ENCODE peak calls at places on chromosomes 11 and 22, in nine cellular contexts. One of them, this sample, is unnamed.

GRCh38 chr22:36303874-36304273 is 50.9 kb downstream of the APOL1 start:
- DNase-seq in left lung: peak
- DNase-seq in heart right ventricle: no peak
- DNase-seq in fibroblast of the aortic adventitia: no peak
- DNase-seq in astrocyte of the spinal cord: no peak
- DNase-seq in adipocyte: no peak
- DNase-seq in neuronal stem cell: no peak
- DNase-seq in body of pancreas: no peak
- DNase-seq in fibroblast of lung: no peak
- DNase-seq in this sample: no peak

GRCh38 chr11:70203749-70204465 is 811 bp downstream of the FADD start:
- DNase-seq in left lung: peak
- DNase-seq in heart right ventricle: peak
- DNase-seq in fibroblast of the aortic adventitia: peak
- DNase-seq in astrocyte of the spinal cord: peak
- DNase-seq in adipocyte: peak
- DNase-seq in neuronal stem cell: no peak
- DNase-seq in body of pancreas: peak
- DNase-seq in fibroblast of lung: peak
- DNase-seq in this sample: peak

GRCh38 chr11:45400594-45400993 is 114.5 kb upstream of the SYT13 start:
- DNase-seq in left lung: no peak
- DNase-seq in heart right ventricle: no peak
- DNase-seq in fibroblast of the aortic adventitia: peak
- DNase-seq in astrocyte of the spinal cord: peak
- DNase-seq in adipocyte: peak
- DNase-seq in neuronal stem cell: no peak
- DNase-seq in body of pancreas: no peak
- DNase-seq in fibroblast of lung: peak
- DNase-seq in this sample: peak

GRCh38 chr11:67372232-67372992 is 986 bp downstream of the CLCF1 start:
- DNase-seq in left lung: no peak
- DNase-seq in heart right ventricle: no peak
- DNase-seq in fibroblast of the aortic adventitia: no peak
- DNase-seq in astrocyte of the spinal cord: no peak
- DNase-seq in adipocyte: peak
- DNase-seq in neuronal stem cell: no peak
- DNase-seq in body of pancreas: peak
- DNase-seq in fibroblast of lung: no peak
- DNase-seq in this sample: no peak

GRCh38 chr22:32132126-32132525 is 27.0 kb downstream of the C22orf42 start:
- DNase-seq in left lung: no peak
- DNase-seq in heart right ventricle: no peak
- DNase-seq in fibroblast of the aortic adventitia: no peak
- DNase-seq in astrocyte of the spinal cord: no peak
- DNase-seq in adipocyte: no peak
- DNase-seq in neuronal stem cell: no peak
- DNase-seq in body of pancreas: no peak
- DNase-seq in fibroblast of lung: no peak
- DNase-seq in this sample: no peak

GRCh38 chr11:119592642-119593041 is 136.4 kb downstream of the NECTIN1 start:
- DNase-seq in left lung: peak
- DNase-seq in heart right ventricle: no peak
- DNase-seq in fibroblast of the aortic adventitia: peak
- DNase-seq in astrocyte of the spinal cord: no peak
- DNase-seq in adipocyte: no peak
- DNase-seq in neuronal stem cell: no peak
- DNase-seq in body of pancreas: no peak
- DNase-seq in fibroblast of lung: peak
- DNase-seq in this sample: peak

GRCh38 chr22:28882545-28882877 is 861 bp upstream of the ZNRF3 start:
- DNase-seq in left lung: no peak
- DNase-seq in heart right ventricle: peak
- DNase-seq in fibroblast of the aortic adventitia: peak
- DNase-seq in astrocyte of the spinal cord: peak
- DNase-seq in adipocyte: peak
- DNase-seq in neuronal stem cell: no peak
- DNase-seq in body of pancreas: no peak
- DNase-seq in fibroblast of lung: peak
- DNase-seq in this sample: no peak

GRCh38 chr22:19962909-19963806 is 21.5 kb upstream of the TXNRD2 start:
- DNase-seq in left lung: peak
- DNase-seq in heart right ventricle: no peak
- DNase-seq in fibroblast of the aortic adventitia: peak
- DNase-seq in astrocyte of the spinal cord: no peak
- DNase-seq in adipocyte: peak
- DNase-seq in neuronal stem cell: no peak
- DNase-seq in body of pancreas: peak
- DNase-seq in fibroblast of lung: peak
- DNase-seq in this sample: peak

GRCh38 chr22:22745225-22746060 is 101.0 kb downstream of the GGTLC2 start:
- DNase-seq in left lung: no peak
- DNase-seq in heart right ventricle: no peak
- DNase-seq in fibroblast of the aortic adventitia: peak
- DNase-seq in astrocyte of the spinal cord: no peak
- DNase-seq in adipocyte: peak
- DNase-seq in neuronal stem cell: peak
- DNase-seq in body of pancreas: peak
- DNase-seq in fibroblast of lung: no peak
- DNase-seq in this sample: peak

GRCh38 chr11:111730871-111731591 is 35.2 kb downstream of the PPP2R1B start:
- DNase-seq in left lung: no peak
- DNase-seq in heart right ventricle: no peak
- DNase-seq in fibroblast of the aortic adventitia: peak
- DNase-seq in astrocyte of the spinal cord: peak
- DNase-seq in adipocyte: peak
- DNase-seq in neuronal stem cell: no peak
- DNase-seq in body of pancreas: peak
- DNase-seq in fibroblast of lung: peak
- DNase-seq in this sample: peak

GRCh38 chr11:6397636-6398035 is 7.4 kb downstream of the SMPD1 start:
- DNase-seq in left lung: no peak
- DNase-seq in heart right ventricle: no peak
- DNase-seq in fibroblast of the aortic adventitia: peak
- DNase-seq in astrocyte of the spinal cord: no peak
- DNase-seq in adipocyte: peak
- DNase-seq in neuronal stem cell: no peak
- DNase-seq in body of pancreas: no peak
- DNase-seq in fibroblast of lung: peak
- DNase-seq in this sample: peak

GRCh38 chr11:84396521-84396920 is 1110.4 kb upstream of the CCDC90B start:
- DNase-seq in left lung: no peak
- DNase-seq in heart right ventricle: no peak
- DNase-seq in fibroblast of the aortic adventitia: peak
- DNase-seq in astrocyte of the spinal cord: peak
- DNase-seq in adipocyte: no peak
- DNase-seq in neuronal stem cell: no peak
- DNase-seq in body of pancreas: no peak
- DNase-seq in fibroblast of lung: peak
- DNase-seq in this sample: peak

GRCh38 chr11:46247664-46248063 is 29.8 kb upstream of the CREB3L1 start:
- DNase-seq in left lung: no peak
- DNase-seq in heart right ventricle: peak
- DNase-seq in fibroblast of the aortic adventitia: peak
- DNase-seq in astrocyte of the spinal cord: peak
- DNase-seq in adipocyte: no peak
- DNase-seq in neuronal stem cell: peak
- DNase-seq in body of pancreas: peak
- DNase-seq in fibroblast of lung: peak
- DNase-seq in this sample: peak

GRCh38 chr22:32661737-32662586 is 139.5 kb upstream of the TIMP3 start:
- DNase-seq in left lung: no peak
- DNase-seq in heart right ventricle: no peak
- DNase-seq in fibroblast of the aortic adventitia: peak
- DNase-seq in astrocyte of the spinal cord: peak
- DNase-seq in adipocyte: peak
- DNase-seq in neuronal stem cell: no peak
- DNase-seq in body of pancreas: no peak
- DNase-seq in fibroblast of lung: peak
- DNase-seq in this sample: peak

GRCh38 chr11:45920531-45921477 is 1.7 kb upstream of the LARGE2 start:
- DNase-seq in left lung: peak
- DNase-seq in heart right ventricle: no peak
- DNase-seq in fibroblast of the aortic adventitia: no peak
- DNase-seq in astrocyte of the spinal cord: no peak
- DNase-seq in adipocyte: no peak
- DNase-seq in neuronal stem cell: no peak
- DNase-seq in body of pancreas: no peak
- DNase-seq in fibroblast of lung: no peak
- DNase-seq in this sample: no peak

GRCh38 chr11:112255075-112255739 is 5.5 kb downstream of the PLET1 start:
- DNase-seq in left lung: no peak
- DNase-seq in heart right ventricle: peak
- DNase-seq in fibroblast of the aortic adventitia: peak
- DNase-seq in astrocyte of the spinal cord: peak
- DNase-seq in adipocyte: peak
- DNase-seq in neuronal stem cell: no peak
- DNase-seq in body of pancreas: peak
- DNase-seq in fibroblast of lung: peak
- DNase-seq in this sample: peak

GRCh38 chr11:110425751-110426545 is 3.8 kb upstream of the FDX1 start:
- DNase-seq in left lung: no peak
- DNase-seq in heart right ventricle: no peak
- DNase-seq in fibroblast of the aortic adventitia: peak
- DNase-seq in astrocyte of the spinal cord: peak
- DNase-seq in adipocyte: peak
- DNase-seq in neuronal stem cell: no peak
- DNase-seq in body of pancreas: no peak
- DNase-seq in fibroblast of lung: peak
- DNase-seq in this sample: peak

DNA sequence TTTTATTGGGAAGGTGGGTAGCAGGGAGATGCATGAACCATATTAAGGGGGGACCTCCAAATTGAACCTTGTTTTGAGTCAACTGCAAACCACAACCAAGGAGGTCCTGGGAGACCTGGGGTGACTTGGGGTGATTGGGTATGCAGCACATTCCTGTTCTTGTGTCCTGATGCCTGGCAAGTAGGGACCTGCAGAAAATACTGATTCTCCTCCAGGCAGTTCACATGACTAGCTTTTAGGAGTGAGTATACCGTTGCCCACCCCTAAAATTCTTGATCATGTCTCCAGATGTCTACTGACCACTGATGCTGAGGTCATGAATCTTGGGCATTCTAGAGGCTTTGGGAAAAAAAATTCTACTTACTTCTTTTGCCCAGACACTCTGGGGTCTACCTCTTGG is 6.3 kb downstream of the EHF start:
- DNase-seq in left lung: no peak
- DNase-seq in heart right ventricle: no peak
- DNase-seq in fibroblast of the aortic adventitia: no peak
- DNase-seq in astrocyte of the spinal cord: no peak
- DNase-seq in adipocyte: no peak
- DNase-seq in neuronal stem cell: no peak
- DNase-seq in body of pancreas: no peak
- DNase-seq in fibroblast of lung: no peak
- DNase-seq in this sample: no peak
- H3K4me3 ChIP-seq in left lung: no peak
- H3K4me3 ChIP-seq in heart right ventricle: no peak
- H3K4me3 ChIP-seq in fibroblast of the aortic adventitia: no peak
- H3K4me3 ChIP-seq in astrocyte of the spinal cord: no peak
- H3K4me3 ChIP-seq in adipocyte: no peak
- H3K4me3 ChIP-seq in neuronal stem cell: no peak
- H3K4me3 ChIP-seq in body of pancreas: no peak
- H3K4me3 ChIP-seq in fibroblast of lung: no peak
- H3K4me3 ChIP-seq in this sample: no peak

DNA sequence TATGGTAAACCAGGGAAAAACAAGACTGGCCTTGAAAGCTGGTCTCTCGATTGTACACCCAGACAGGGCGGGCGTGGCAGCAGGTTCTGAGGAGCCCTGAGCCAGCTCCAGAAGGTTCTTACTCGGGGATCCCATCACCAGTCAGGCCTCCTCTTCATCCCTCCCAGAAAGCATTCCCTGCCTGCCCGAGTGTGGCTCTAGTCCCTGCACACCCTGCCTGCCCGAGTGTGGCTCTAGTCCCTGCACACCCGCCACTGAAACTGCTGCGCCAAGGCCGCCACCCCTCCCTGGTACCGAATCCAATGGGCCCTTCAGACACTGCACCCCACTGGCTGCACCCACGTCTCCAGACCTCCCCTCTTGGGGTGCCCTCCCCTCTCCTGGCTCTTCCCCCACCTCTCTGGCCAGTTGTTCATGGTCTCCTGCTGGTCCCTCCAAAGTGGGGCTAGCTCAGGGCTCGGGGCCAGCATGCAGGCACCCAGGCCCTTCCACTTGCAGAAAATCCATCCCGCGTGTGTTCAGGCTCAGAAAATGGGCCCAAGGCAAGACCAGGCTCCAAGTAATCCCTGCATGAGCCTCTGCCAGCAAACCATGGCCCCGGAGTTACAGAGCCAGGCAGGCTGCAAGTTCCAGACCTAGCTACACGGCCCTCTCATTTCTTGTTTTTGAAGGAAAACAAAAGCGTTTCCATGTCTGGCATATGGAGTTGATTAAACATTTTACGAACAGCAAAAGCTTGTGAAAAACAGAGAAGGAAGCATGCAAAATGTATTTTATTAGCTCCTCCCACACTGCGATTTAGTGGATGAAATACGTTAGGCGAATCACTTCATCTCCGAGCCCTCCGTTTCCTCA is 29.9 kb downstream of the KIAA0930 start:
- DNase-seq in left lung: no peak
- DNase-seq in heart right ventricle: no peak
- DNase-seq in fibroblast of the aortic adventitia: peak
- DNase-seq in astrocyte of the spinal cord: no peak
- DNase-seq in adipocyte: peak
- DNase-seq in neuronal stem cell: no peak
- DNase-seq in body of pancreas: no peak
- DNase-seq in fibroblast of lung: no peak
- DNase-seq in this sample: peak
- H3K4me3 ChIP-seq in left lung: no peak
- H3K4me3 ChIP-seq in heart right ventricle: no peak
- H3K4me3 ChIP-seq in fibroblast of the aortic adventitia: peak
- H3K4me3 ChIP-seq in astrocyte of the spinal cord: no peak
- H3K4me3 ChIP-seq in adipocyte: peak
- H3K4me3 ChIP-seq in neuronal stem cell: no peak
- H3K4me3 ChIP-seq in body of pancreas: no peak
- H3K4me3 ChIP-seq in fibroblast of lung: peak
- H3K4me3 ChIP-seq in this sample: peak

GRCh38 chr11:95228081-95228859 is 2.7 kb downstream of the SESN3 start:
- DNase-seq in left lung: no peak
- DNase-seq in heart right ventricle: no peak
- DNase-seq in fibroblast of the aortic adventitia: peak
- DNase-seq in astrocyte of the spinal cord: peak
- DNase-seq in adipocyte: peak
- DNase-seq in neuronal stem cell: no peak
- DNase-seq in body of pancreas: no peak
- DNase-seq in fibroblast of lung: peak
- DNase-seq in this sample: no peak
- H3K4me3 ChIP-seq in left lung: no peak
- H3K4me3 ChIP-seq in heart right ventricle: peak
- H3K4me3 ChIP-seq in fibroblast of the aortic adventitia: peak
- H3K4me3 ChIP-seq in astrocyte of the spinal cord: peak
- H3K4me3 ChIP-seq in adipocyte: peak
- H3K4me3 ChIP-seq in neuronal stem cell: peak
- H3K4me3 ChIP-seq in body of pancreas: no peak
- H3K4me3 ChIP-seq in fibroblast of lung: peak
- H3K4me3 ChIP-seq in this sample: no peak

DNA sequence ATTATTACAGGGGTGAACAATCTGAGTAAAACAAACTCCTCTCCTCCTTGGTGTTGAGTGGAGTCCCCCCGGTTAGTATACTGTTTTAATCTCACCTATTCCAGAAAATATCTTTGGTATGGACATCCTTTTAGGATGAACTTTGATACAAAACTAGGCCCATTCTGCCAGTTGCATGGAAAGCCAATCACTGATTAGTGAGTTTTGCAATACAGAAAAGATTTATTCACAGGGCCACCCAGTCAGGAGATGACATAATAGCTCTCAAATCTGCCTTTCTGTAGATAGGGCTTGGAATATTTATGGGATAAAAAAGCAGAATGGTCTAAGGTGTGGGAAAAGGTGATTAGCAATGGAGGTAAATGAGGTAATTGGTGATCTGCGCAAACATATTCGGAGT is 30.3 kb upstream of the SLC22A25 start:
- DNase-seq in left lung: no peak
- DNase-seq in heart right ventricle: no peak
- DNase-seq in fibroblast of the aortic adventitia: no peak
- DNase-seq in astrocyte of the spinal cord: no peak
- DNase-seq in adipocyte: no peak
- DNase-seq in neuronal stem cell: no peak
- DNase-seq in body of pancreas: no peak
- DNase-seq in fibroblast of lung: no peak
- DNase-seq in this sample: no peak
- H3K4me3 ChIP-seq in left lung: no peak
- H3K4me3 ChIP-seq in heart right ventricle: no peak
- H3K4me3 ChIP-seq in fibroblast of the aortic adventitia: no peak
- H3K4me3 ChIP-seq in astrocyte of the spinal cord: no peak
- H3K4me3 ChIP-seq in adipocyte: no peak
- H3K4me3 ChIP-seq in neuronal stem cell: no peak
- H3K4me3 ChIP-seq in body of pancreas: no peak
- H3K4me3 ChIP-seq in fibroblast of lung: no peak
- H3K4me3 ChIP-seq in this sample: no peak